ENCODE peak calls at places on chromosome 10, in ten cellular contexts. One of them, this sample, is unnamed.
A peak's percentile ranks its signal among the peaks of the same experiment; 100 is the strongest.

GRCh38 chr10:99661370-99661749 is 2.1 kb downstream of the ENTPD7 start:
- DNase-seq in gastrocnemius medialis: no peak
- DNase-seq in RKO: peak; percentile 99
- DNase-seq in PC-3: peak; percentile 89
- DNase-seq in A549: peak; percentile 37
- DNase-seq in NCI-H1930: no peak
- DNase-seq in suprapubic skin: no peak
- DNase-seq in putamen: no peak
- DNase-seq in stimulated activated CD4-positive, alpha-beta T cell treated with anti-CD3 and anti-CD28 coated beads, Interleukin-1b, Interleukin-23, amount 100 ng/mL, for 4 hours: no peak
- DNase-seq in HEK293T: no peak
- DNase-seq in this sample: no peak

GRCh38 chr10:60032723-60033122 is 126.4 kb upstream of the CCDC6 start:
- DNase-seq in gastrocnemius medialis: peak; percentile 81
- DNase-seq in RKO: peak; percentile 66
- DNase-seq in PC-3: peak; percentile 96
- DNase-seq in A549: peak; percentile 35
- DNase-seq in NCI-H1930: peak; percentile 14
- DNase-seq in suprapubic skin: no peak
- DNase-seq in putamen: peak; percentile 66
- DNase-seq in stimulated activated CD4-positive, alpha-beta T cell treated with anti-CD3 and anti-CD28 coated beads, Interleukin-1b, Interleukin-23, amount 100 ng/mL, for 4 hours: peak; percentile 5
- DNase-seq in HEK293T: peak; percentile 32
- DNase-seq in this sample: peak; percentile 53

GRCh38 chr10:78931333-78932083 is 137.3 kb upstream of the ZMIZ1 start:
- DNase-seq in gastrocnemius medialis: peak; percentile 63
- DNase-seq in RKO: no peak
- DNase-seq in PC-3: peak; percentile 92
- DNase-seq in A549: no peak
- DNase-seq in NCI-H1930: no peak
- DNase-seq in suprapubic skin: peak; percentile 86
- DNase-seq in putamen: no peak
- DNase-seq in stimulated activated CD4-positive, alpha-beta T cell treated with anti-CD3 and anti-CD28 coated beads, Interleukin-1b, Interleukin-23, amount 100 ng/mL, for 4 hours: no peak
- DNase-seq in HEK293T: peak; percentile 52
- DNase-seq in this sample: peak; percentile 25

GRCh38 chr10:16436367-16436757 is 448 bp upstream of the PTER start:
- DNase-seq in gastrocnemius medialis: no peak
- DNase-seq in RKO: peak; percentile 63
- DNase-seq in PC-3: peak; percentile 1
- DNase-seq in A549: no peak
- DNase-seq in NCI-H1930: no peak
- DNase-seq in suprapubic skin: no peak
- DNase-seq in putamen: no peak
- DNase-seq in stimulated activated CD4-positive, alpha-beta T cell treated with anti-CD3 and anti-CD28 coated beads, Interleukin-1b, Interleukin-23, amount 100 ng/mL, for 4 hours: no peak
- DNase-seq in HEK293T: peak; percentile 12
- DNase-seq in this sample: peak; percentile 18

GRCh38 chr10:82969405-82969804 is 1094.4 kb downstream of the NRG3 start:
- DNase-seq in gastrocnemius medialis: no peak
- DNase-seq in RKO: peak; percentile 39
- DNase-seq in PC-3: no peak
- DNase-seq in A549: no peak
- DNase-seq in NCI-H1930: no peak
- DNase-seq in suprapubic skin: no peak
- DNase-seq in putamen: no peak
- DNase-seq in stimulated activated CD4-positive, alpha-beta T cell treated with anti-CD3 and anti-CD28 coated beads, Interleukin-1b, Interleukin-23, amount 100 ng/mL, for 4 hours: no peak
- DNase-seq in HEK293T: no peak
- DNase-seq in this sample: no peak

GRCh38 chr10:117342638-117343037 is 32.6 kb downstream of the PDZD8 start:
- DNase-seq in gastrocnemius medialis: no peak
- DNase-seq in RKO: no peak
- DNase-seq in PC-3: peak; percentile 88
- DNase-seq in A549: no peak
- DNase-seq in NCI-H1930: no peak
- DNase-seq in suprapubic skin: no peak
- DNase-seq in putamen: no peak
- DNase-seq in stimulated activated CD4-positive, alpha-beta T cell treated with anti-CD3 and anti-CD28 coated beads, Interleukin-1b, Interleukin-23, amount 100 ng/mL, for 4 hours: no peak
- DNase-seq in HEK293T: no peak
- DNase-seq in this sample: no peak

GRCh38 chr10:82889703-82890102 is 1014.7 kb downstream of the NRG3 start:
- DNase-seq in gastrocnemius medialis: no peak
- DNase-seq in RKO: no peak
- DNase-seq in PC-3: no peak
- DNase-seq in A549: no peak
- DNase-seq in NCI-H1930: no peak
- DNase-seq in suprapubic skin: no peak
- DNase-seq in putamen: peak; percentile 70
- DNase-seq in stimulated activated CD4-positive, alpha-beta T cell treated with anti-CD3 and anti-CD28 coated beads, Interleukin-1b, Interleukin-23, amount 100 ng/mL, for 4 hours: no peak
- DNase-seq in HEK293T: no peak
- DNase-seq in this sample: no peak

GRCh38 chr10:128776617-128777016 is 650.4 kb upstream of the MKI67 start:
- DNase-seq in gastrocnemius medialis: no peak
- DNase-seq in RKO: no peak
- DNase-seq in PC-3: no peak
- DNase-seq in A549: no peak
- DNase-seq in NCI-H1930: no peak
- DNase-seq in suprapubic skin: no peak
- DNase-seq in putamen: no peak
- DNase-seq in stimulated activated CD4-positive, alpha-beta T cell treated with anti-CD3 and anti-CD28 coated beads, Interleukin-1b, Interleukin-23, amount 100 ng/mL, for 4 hours: no peak
- DNase-seq in HEK293T: no peak
- DNase-seq in this sample: no peak

This sample was measured in body of pancreas.